ENCODE peak calls at places on chromosomes 5 and 9, in ten cellular contexts. E is K562, K is right lobe of liver, Q is HCT116, B is IMR-90, W is gastrocnemius medialis, R is esophagus squamous epithelium, O is transverse colon, F is tibial nerve, D is uterus. Y is an unnamed sample.

GRCh38 chr9:15357050-15357653 is 50.1 kb upstream of the TTC39B start:
- DNase-seq in E (no peak), K (no peak), Q (no peak), B (no peak), W (no peak), R (no peak), O (peak; percentile 66), F (no peak), D (no peak), Y (peak; percentile 12)

GRCh38 chr9:6715755-6716643 is 41.8 kb upstream of the KDM4C start:
- DNase-seq in E (no peak), K (peak; percentile 92), Q (peak; percentile 56), B (no peak), W (peak; percentile 19), R (no peak), O (peak; percentile 85), F (no peak), D (peak; percentile 20), Y (peak; percentile 87)

GRCh38 chr5:146945722-146946121 is 67.2 kb upstream of the PPP2R2B start:
- DNase-seq in E (no peak), K (peak; percentile 61), Q (no peak), B (no peak), W (no peak), R (no peak), O (no peak), F (no peak), D (no peak), Y (no peak)

GRCh38 chr9:95605087-95605486 is 88.3 kb upstream of the PTCH1 start:
- DNase-seq in E (no peak), K (no peak), Q (no peak), B (no peak), W (no peak), R (no peak), O (no peak), F (no peak), D (no peak), Y (no peak)

GRCh38 chr5:14809369-14810144 is 62.0 kb downstream of the ANKH start:
- DNase-seq in E (no peak), K (peak; percentile 62), Q (peak; percentile 79), B (peak; percentile 93), W (peak; percentile 53), R (peak; percentile 12), O (peak; percentile 54), F (peak; percentile 52), D (no peak), Y (peak; percentile 14)

GRCh38 chr5:44388504-44389409 is 463 bp downstream of the FGF10 start:
- DNase-seq in E (no peak), K (no peak), Q (no peak), B (peak; percentile 2), W (no peak), R (no peak), O (no peak), F (peak; percentile 18), D (peak; percentile 17), Y (peak; percentile 34)

GRCh38 chr5:40549611-40550010 is 130.1 kb upstream of the PTGER4 start:
- DNase-seq in E (no peak), K (no peak), Q (no peak), B (no peak), W (no peak), R (no peak), O (no peak), F (no peak), D (no peak), Y (no peak)

GRCh38 chr5:111392181-111392580 is 120.2 kb downstream of the STARD4 start:
- DNase-seq in E (no peak), K (no peak), Q (no peak), B (no peak), W (no peak), R (no peak), O (no peak), F (no peak), D (no peak), Y (no peak)

GRCh38 chr5:141701341-141702119 is 19.5 kb upstream of the ARAP3 start:
- DNase-seq in E (no peak), K (no peak), Q (no peak), B (no peak), W (no peak), R (no peak), O (no peak), F (no peak), D (no peak), Y (no peak)

GRCh38 chr5:18312016-18312415 is 677.8 kb downstream of the TAF11L14 start:
- DNase-seq in E (no peak), K (no peak), Q (no peak), B (no peak), W (no peak), R (no peak), O (no peak), F (no peak), D (no peak), Y (no peak)

GRCh38 chr9:134055981-134056461 is 11.8 kb downstream of the BRD3 start:
- DNase-seq in E (no peak), K (peak; percentile 97), Q (no peak), B (peak; percentile 62), W (peak; percentile 97), R (no peak), O (peak; percentile 78), F (peak; percentile 43), D (peak; percentile 75), Y (peak; percentile 83)
- H3K36me3 ChIP-seq in E (peaks cover 16% of the 10 kb centered on the region), K (no peaks in the 10 kb centered on the region), Q (peaks cover 5% of the 10 kb centered on the region), B (peaks cover 18% of the 10 kb centered on the region), W (peaks cover 15% of the 10 kb centered on the region), R (peaks cover 11% of the 10 kb centered on the region), O (peaks cover 5% of the 10 kb centered on the region), F (peaks cover 8% of the 10 kb centered on the region), D (no peaks in the 10 kb centered on the region), Y (peaks cover 3% of the 10 kb centered on the region)

DNA sequence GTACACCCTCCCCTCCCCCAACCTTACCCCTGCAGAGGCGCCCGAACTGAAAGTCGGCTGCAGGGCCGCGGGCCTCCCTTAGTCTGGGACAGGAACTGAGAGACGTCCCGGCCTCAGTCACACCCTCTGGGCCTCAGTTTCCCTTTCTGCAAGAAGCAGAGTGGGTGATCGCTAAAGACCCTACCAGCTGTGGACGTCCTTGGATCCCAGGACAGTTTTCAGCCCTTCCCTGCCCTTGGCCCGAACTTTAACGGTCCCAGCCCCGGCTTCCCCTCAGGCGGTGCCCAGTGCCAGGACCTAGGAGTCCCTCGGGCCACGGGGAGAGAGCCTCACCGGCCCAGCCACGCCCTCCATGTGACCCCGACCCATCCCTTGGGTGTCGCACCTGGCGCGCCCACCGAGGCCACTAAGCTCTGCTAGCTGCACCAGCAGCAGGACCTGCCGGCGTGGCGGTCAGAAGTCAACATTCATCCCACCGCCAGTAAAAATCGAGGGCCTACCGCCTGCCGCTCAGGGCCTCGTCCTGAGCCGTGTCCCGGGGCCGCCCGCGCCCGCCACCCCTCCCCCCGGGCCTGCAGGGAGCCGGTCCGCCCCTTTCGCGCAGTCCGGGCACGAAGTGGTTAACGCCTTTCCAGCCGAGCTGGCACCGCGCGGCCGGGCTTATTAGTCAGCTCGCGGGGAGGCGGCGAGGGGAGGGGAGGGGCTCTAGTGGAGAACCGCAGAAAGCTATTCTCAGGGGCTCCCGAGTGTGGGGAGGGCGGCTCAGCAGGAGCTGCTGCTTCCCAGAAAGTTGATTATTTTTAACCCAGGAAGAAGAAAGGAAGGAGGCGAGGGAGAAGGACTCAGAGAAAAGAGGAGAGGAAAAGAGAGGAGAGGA is 124.5 kb downstream of the C9orf50 start:
- DNase-seq in E (peak; percentile 74), K (peak; percentile 92), Q (peak; percentile 72), B (peak; percentile 91), W (peak; percentile 91), R (no peak), O (peak; percentile 89), F (peak; percentile 95), D (peak; percentile 95), Y (peak; percentile 97)
- TF ChIP-seq POLR2A in E (no peak), K (peak; percentile 71), Q (no peak), B (peak; percentile 94), W (peak; percentile 77), R (peak; percentile 70), O (peak; percentile 71), F (peak; percentile 74), D (peak; percentile 85), Y (no peak)

GRCh38 chr9:135948446-135948845 is 12.7 kb downstream of the UBAC1 start:
- DNase-seq in E (no peak), K (no peak), Q (no peak), B (no peak), W (no peak), R (no peak), O (no peak), F (no peak), D (no peak), Y (no peak)

GRCh38 chr9:135945969-135946368 is 15.2 kb downstream of the UBAC1 start:
- DNase-seq in E (no peak), K (no peak), Q (no peak), B (no peak), W (no peak), R (no peak), O (no peak), F (no peak), D (no peak), Y (no peak)

GRCh38 chr9:135947582-135947981 is 13.6 kb downstream of the UBAC1 start:
- DNase-seq in E (no peak), K (no peak), Q (no peak), B (no peak), W (no peak), R (no peak), O (no peak), F (no peak), D (no peak), Y (no peak)

GRCh38 chr9:135944444-135945252 is 16.5 kb downstream of the UBAC1 start:
- DNase-seq in E (no peak), K (no peak), Q (no peak), B (no peak), W (no peak), R (no peak), O (no peak), F (no peak), D (no peak), Y (no peak)

DNA sequence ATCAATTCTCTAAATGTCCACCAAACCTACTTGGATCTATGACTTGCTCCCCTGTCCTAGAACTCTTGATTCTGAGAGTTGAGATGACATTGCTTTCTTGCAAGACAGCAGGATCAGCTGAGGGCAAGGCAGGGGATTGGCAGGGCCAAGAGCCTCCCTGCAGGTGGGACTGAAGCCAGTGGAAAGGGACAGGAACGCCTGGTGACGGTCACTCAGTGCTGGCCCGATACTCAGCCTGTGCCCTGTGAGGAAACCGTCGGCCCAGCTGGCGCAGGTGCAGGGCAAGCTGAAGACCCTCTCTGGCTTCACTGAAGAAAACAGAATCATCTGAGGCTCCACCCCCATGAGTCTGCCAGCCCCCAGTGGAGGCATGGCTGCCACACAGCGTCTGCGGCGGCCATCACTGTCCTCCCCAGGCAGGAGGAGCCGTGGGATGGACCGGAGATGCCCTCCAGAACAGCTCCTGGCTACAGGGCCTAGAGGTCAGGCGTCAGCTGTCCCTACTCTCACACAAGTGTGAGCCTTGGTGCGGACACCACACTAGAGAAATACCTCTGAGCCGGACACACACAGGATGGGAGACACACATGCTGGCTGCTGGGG is 14.7 kb downstream of the UBAC1 start:
- DNase-seq in E (no peak), K (no peak), Q (no peak), B (no peak), W (peak; percentile 94), R (no peak), O (no peak), F (no peak), D (no peak), Y (no peak)
- H3K36me3 ChIP-seq in E (peaks cover 99% of the 10 kb centered on the region), K (no peaks in the 10 kb centered on the region), Q (peaks cover 25% of the 10 kb centered on the region), B (peaks cover 42% of the 10 kb centered on the region), W (peaks cover 69% of the 10 kb centered on the region), R (peaks cover 44% of the 10 kb centered on the region), O (peaks cover 57% of the 10 kb centered on the region), F (no peaks in the 10 kb centered on the region), D (no peaks in the 10 kb centered on the region), Y (peaks cover 23% of the 10 kb centered on the region)

GRCh38 chr9:137148242-137148641 is 9.3 kb downstream of the GRIN1 start:
- DNase-seq in E (no peak), K (no peak), Q (no peak), B (no peak), W (no peak), R (no peak), O (no peak), F (no peak), D (no peak), Y (no peak)
- TF ChIP-seq POLR2A in E (no peak), K (no peak), Q (no peak), B (no peak), W (no peak), R (no peak), O (no peak), F (no peak), D (no peak), Y (no peak)